ENCODE peak calls at places on chromosomes 16 and 17, in ten cellular contexts. Z, K, B, S, X, O, D, E, U and T are unnamed samples.
A peak's percentile ranks its signal among the peaks of the same experiment; 100 is the strongest.

GRCh38 chr16:12238598-12238997 is 262.1 kb downstream of the SNX29 start:
- DNase-seq in Z (no peak), K (no peak), B (no peak), S (no peak), X (no peak), O (no peak), D (no peak), E (no peak), U (no peak), T (no peak)

GRCh38 chr16:89958068-89958467 is 9.5 kb downstream of the DEF8 start:
- DNase-seq in Z (peak; percentile 18), K (peak; percentile 54), B (no peak), S (peak; percentile 47), X (no peak), O (peak; percentile 14), D (no peak), E (no peak), U (no peak), T (no peak)

GRCh38 chr16:13558752-13559151 is 361.2 kb upstream of the ERCC4 start:
- DNase-seq in Z (no peak), K (no peak), B (no peak), S (no peak), X (no peak), O (no peak), D (no peak), E (no peak), U (no peak), T (no peak)

GRCh38 chr16:27839419-27839818 is 224.1 kb downstream of the GSG1L start:
- DNase-seq in Z (peak; percentile 11), K (no peak), B (no peak), S (no peak), X (peak; percentile 41), O (no peak), D (no peak), E (no peak), U (no peak), T (no peak)

GRCh38 chr17:40317345-40317873 is 8.4 kb downstream of the RARA start:
- DNase-seq in Z (peak; percentile 77), K (peak; percentile 23), B (peak; percentile 62), S (peak; percentile 70), X (peak; percentile 67), O (peak; percentile 65), D (peak; percentile 81), E (no peak), U (peak; percentile 73), T (no peak)

GRCh38 chr16:12079411-12079965 is 103.0 kb downstream of the SNX29 start:
- DNase-seq in Z (no peak), K (no peak), B (no peak), S (no peak), X (no peak), O (no peak), D (no peak), E (no peak), U (no peak), T (no peak)

GRCh38 chr17:44935116-44935515 is 12.5 kb downstream of the KIF18B start:
- DNase-seq in Z (no peak), K (no peak), B (no peak), S (no peak), X (no peak), O (no peak), D (peak; percentile 62), E (no peak), U (no peak), T (no peak)

GRCh38 chr17:6913608-6914443 is 82.0 kb upstream of the ALOX12 start:
- DNase-seq in Z (peak; percentile 72), K (peak; percentile 82), B (peak; percentile 33), S (peak; percentile 78), X (no peak), O (peak; percentile 59), D (peak; percentile 79), E (peak; percentile 62), U (peak; percentile 88), T (peak; percentile 31)

GRCh38 chr16:11476676-11477075 is 110.0 kb downstream of the LITAF start:
- DNase-seq in Z (no peak), K (no peak), B (no peak), S (no peak), X (no peak), O (no peak), D (no peak), E (no peak), U (no peak), T (no peak)

GRCh38 chr17:27506348-27507218 is 50.3 kb downstream of the KSR1 start:
- DNase-seq in Z (peak; percentile 21), K (no peak), B (no peak), S (no peak), X (no peak), O (no peak), D (no peak), E (no peak), U (no peak), T (no peak)

GRCh38 chr17:82005701-82006348 is 16.9 kb downstream of the CENPX start:
- DNase-seq in Z (no peak), K (no peak), B (no peak), S (no peak), X (no peak), O (no peak), D (no peak), E (no peak), U (no peak), T (no peak)

GRCh38 chr16:4465977-4466779 is 8.2 kb downstream of the NMRAL1 start:
- DNase-seq in Z (peak; percentile 27), K (no peak), B (peak; percentile 60), S (no peak), X (no peak), O (no peak), D (no peak), E (no peak), U (peak; percentile 94), T (no peak)

GRCh38 chr17:64172510-64172909 is 42.6 kb upstream of the ERN1 start:
- DNase-seq in Z (no peak), K (no peak), B (no peak), S (no peak), X (no peak), O (no peak), D (no peak), E (no peak), U (no peak), T (no peak)

GRCh38 chr17:28256370-28256769 is 62.6 kb upstream of the TMEM97 start:
- DNase-seq in Z (no peak), K (no peak), B (no peak), S (no peak), X (no peak), O (no peak), D (no peak), E (no peak), U (no peak), T (no peak)

GRCh38 chr16:69848635-69849545 is 86.8 kb downstream of the WWP2 start:
- DNase-seq in Z (peak; percentile 91), K (peak; percentile 42), B (peak; percentile 63), S (peak; percentile 92), X (peak; percentile 50), O (peak; percentile 95), D (peak; percentile 93), E (no peak), U (no peak), T (peak; percentile 82)

GRCh38 chr16:1150511-1150982 is 2.4 kb upstream of the CACNA1H start:
- DNase-seq in Z (no peak), K (peak; percentile 53), B (no peak), S (no peak), X (no peak), O (peak; percentile 28), D (no peak), E (no peak), U (no peak), T (no peak)

GRCh38 chr16:3838600-3839401 is 41.7 kb downstream of the CREBBP start:
- DNase-seq in Z (peak; percentile 59), K (no peak), B (no peak), S (no peak), X (no peak), O (no peak), D (no peak), E (no peak), U (no peak), T (no peak)